ENCODE peak calls at places on chromosomes 12 and 14, in five cellular contexts. G is mammary epithelial cell, P is natural killer cell, I is lower lobe of right lung, F is GM10248. E is an unnamed sample.

GRCh38 chr14:61417141-61417540 is 95.8 kb downstream of the PRKCH start:
- DNase-seq in G (no peak), I (no peak), F (no peak), P (no peak), E (no peak)

GRCh38 chr14:101352567-101352966 is 208.7 kb upstream of the DIO3 start:
- DNase-seq in G (no peak), I (no peak), F (no peak), P (no peak), E (no peak)

GRCh38 chr12:65607271-65607880 is 216.9 kb upstream of the HMGA2 start:
- DNase-seq in G (no peak), F (no peak), P (no peak), I (no peak), E (no peak)

GRCh38 chr14:26381405-26381804 is 216.4 kb downstream of the NOVA1 start:
- DNase-seq in G (no peak), I (no peak), F (no peak), P (no peak), E (no peak)

GRCh38 chr12:24133385-24133784 is 183.9 kb upstream of the SOX5 start:
- DNase-seq in I (no peak), F (no peak), G (no peak), P (no peak), E (no peak)

GRCh38 chr14:50768693-50769092 is 62.3 kb downstream of the NIN start:
- DNase-seq in P (no peak), G (no peak), I (no peak), F (no peak), E (no peak)

GRCh38 chr14:77909911-77910310 is 110.0 kb downstream of the ADCK1 start:
- DNase-seq in I (no peak), P (no peak), G (no peak), F (no peak), E (no peak)

GRCh38 chr12:12721251-12721689 is 4.1 kb downstream of the CDKN1B start:
- DNase-seq in G (no peak), F (no peak), P (no peak), I (no peak), E (no peak)

GRCh38 chr14:54169254-54169924 is 212.8 kb upstream of the BMP4 start:
- DNase-seq in I (no peak), F (no peak), P (no peak), G (peak), E (no peak)
- TF ChIP-seq CTCF in I (no peak), F (no peak), P (no peak), G (no peak), E (no peak)

GRCh38 chr12:16165506-16165905 is 112.0 kb downstream of the SLC15A5 start:
- DNase-seq in G (peak), F (no peak), P (no peak), I (no peak), E (no peak)

GRCh38 chr12:16166563-16167470 is 110.7 kb downstream of the SLC15A5 start:
- DNase-seq in I (no peak), P (no peak), G (no peak), F (no peak), E (no peak)

GRCh38 chr12:16163891-16164290 is 113.6 kb downstream of the SLC15A5 start:
- DNase-seq in G (no peak), I (no peak), P (no peak), F (no peak), E (no peak)

GRCh38 chr12:16171348-16171747 is 106.1 kb downstream of the SLC15A5 start:
- DNase-seq in F (no peak), G (no peak), I (no peak), P (no peak), E (no peak)

GRCh38 chr12:16168078-16168477 is 109.4 kb downstream of the SLC15A5 start:
- DNase-seq in I (no peak), G (peak), F (no peak), P (no peak), E (no peak)
- TF ChIP-seq CTCF in I (no peak), G (no peak), F (no peak), P (no peak), E (no peak)

GRCh38 chr14:99441157-99441870 is 39.3 kb downstream of the SETD3 start:
- DNase-seq in G (no peak), F (no peak), P (no peak), I (no peak), E (no peak)
- TF ChIP-seq CTCF in G (no peak), F (no peak), P (no peak), I (no peak), E (no peak)

GRCh38 chr14:99663716-99664635 is 19.0 kb downstream of the HHIPL1 start:
- DNase-seq in P (no peak), F (no peak), I (no peak), G (no peak), E (no peak)
- TF ChIP-seq CTCF in P (no peak), F (no peak), I (no peak), G (no peak), E (no peak)

GRCh38 chr14:63045612-63046320 is 508 bp upstream of the KCNH5 start:
- DNase-seq in F (peak), P (no peak), I (peak), G (peak), E (no peak)

GRCh38 chr14:63050694-63051093 is 5.4 kb upstream of the KCNH5 start:
- DNase-seq in G (no peak), P (no peak), I (no peak), F (no peak), E (no peak)

GRCh38 chr14:63039800-63040380 is 5.4 kb downstream of the KCNH5 start:
- DNase-seq in F (no peak), I (no peak), P (no peak), G (peak), E (no peak)

GRCh38 chr14:63046339-63047268 is 1.3 kb upstream of the KCNH5 start:
- DNase-seq in P (no peak), I (no peak), F (no peak), G (peak), E (no peak)

GRCh38 chr14:63045234-63045611 is at the start of gene KCNH5:
- DNase-seq in G (peak), I (peak), P (no peak), F (peak), E (no peak)
- TF ChIP-seq CTCF in G (no peak), I (no peak), P (no peak), F (no peak), E (no peak)

DNA sequence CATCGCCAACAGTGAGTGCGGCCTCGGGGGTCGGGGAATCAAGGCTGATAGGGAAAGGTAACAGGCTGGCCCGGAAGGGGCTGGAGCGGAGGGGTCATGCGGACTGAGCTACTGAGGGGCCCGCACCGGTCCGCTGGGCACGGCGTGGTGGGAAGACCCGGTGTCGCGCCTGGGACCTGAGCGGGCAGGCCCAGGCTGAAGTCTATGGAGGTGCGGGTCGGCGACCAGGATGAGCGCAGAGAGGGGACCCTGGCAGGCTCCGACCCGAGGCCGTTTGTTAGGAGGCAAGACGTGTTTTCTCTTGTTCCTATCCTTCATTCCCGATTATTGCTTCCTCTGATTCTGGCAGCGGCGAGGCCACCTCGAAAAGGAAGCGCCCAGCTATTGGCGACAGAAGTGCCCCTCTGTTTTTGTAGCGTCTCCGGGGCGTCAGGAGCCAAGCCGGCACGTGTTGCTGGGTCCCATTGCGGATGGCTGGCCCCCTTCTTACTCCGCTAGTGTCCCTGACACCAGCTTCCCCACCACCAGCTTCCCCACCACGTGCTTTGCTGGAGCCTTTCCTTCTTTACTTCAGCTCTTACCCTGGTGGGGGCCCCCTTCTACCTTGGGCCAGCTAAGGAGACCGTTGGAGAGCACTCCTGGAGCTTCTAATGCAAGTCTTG is 587 bp downstream of the PA2G4 start:
- DNase-seq in G (no peak), F (no peak), P (no peak), I (no peak), E (no peak)
- TF ChIP-seq CTCF in G (peak), F (no peak), P (no peak), I (no peak), E (no peak)

DNA sequence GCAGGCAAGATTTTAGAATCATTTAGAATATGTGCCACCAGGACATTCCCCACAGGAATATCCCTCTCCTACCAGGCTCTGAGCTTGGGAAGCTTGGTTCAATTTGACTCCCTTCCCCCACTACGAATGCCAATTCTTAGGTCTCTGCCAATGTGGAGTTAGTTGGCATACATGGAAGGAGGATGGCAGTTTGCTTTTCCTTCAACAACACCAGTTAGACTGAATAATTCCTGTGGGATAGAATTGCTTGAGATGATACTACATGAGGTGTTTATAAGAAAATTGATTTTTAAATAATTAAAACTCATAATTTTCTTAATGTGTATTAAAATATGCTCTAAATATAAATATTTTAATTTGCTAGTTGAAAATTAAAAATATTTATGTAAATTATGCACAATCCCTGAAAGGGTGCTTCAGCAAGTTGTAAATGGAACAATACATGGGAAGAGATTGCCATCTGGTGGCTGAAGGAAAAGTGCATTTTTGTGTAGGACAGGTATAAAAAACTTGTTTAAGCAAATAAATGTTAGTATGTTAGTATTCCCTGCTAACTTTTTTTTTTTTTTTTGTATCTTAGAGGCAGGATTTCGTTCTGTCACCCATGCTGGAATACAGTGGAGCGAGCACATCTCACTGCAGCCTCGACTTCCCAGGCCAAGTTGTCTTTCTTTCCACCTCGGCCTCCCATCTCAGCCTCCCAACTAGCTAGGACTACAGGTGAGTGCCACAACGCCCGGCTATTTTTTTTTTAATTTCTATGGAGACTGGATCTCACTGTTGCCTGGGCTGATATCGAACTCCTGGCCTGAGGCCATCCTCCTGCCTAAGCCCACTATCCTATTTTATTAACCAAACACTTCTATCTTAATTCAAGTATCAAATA is 25.8 kb upstream of the STRAP start:
- DNase-seq in I (no peak), P (no peak), F (peak), G (peak), E (peak)
- TF ChIP-seq CTCF in I (peak), P (peak), F (peak), G (peak), E (peak)

GRCh38 chr14:68659021-68659931 is 133.6 kb downstream of the ZFP36L1 start:
- DNase-seq in I (no peak), F (no peak), G (no peak), P (no peak), E (no peak)
- TF ChIP-seq CTCF in I (no peak), F (no peak), G (no peak), P (no peak), E (no peak)

DNA sequence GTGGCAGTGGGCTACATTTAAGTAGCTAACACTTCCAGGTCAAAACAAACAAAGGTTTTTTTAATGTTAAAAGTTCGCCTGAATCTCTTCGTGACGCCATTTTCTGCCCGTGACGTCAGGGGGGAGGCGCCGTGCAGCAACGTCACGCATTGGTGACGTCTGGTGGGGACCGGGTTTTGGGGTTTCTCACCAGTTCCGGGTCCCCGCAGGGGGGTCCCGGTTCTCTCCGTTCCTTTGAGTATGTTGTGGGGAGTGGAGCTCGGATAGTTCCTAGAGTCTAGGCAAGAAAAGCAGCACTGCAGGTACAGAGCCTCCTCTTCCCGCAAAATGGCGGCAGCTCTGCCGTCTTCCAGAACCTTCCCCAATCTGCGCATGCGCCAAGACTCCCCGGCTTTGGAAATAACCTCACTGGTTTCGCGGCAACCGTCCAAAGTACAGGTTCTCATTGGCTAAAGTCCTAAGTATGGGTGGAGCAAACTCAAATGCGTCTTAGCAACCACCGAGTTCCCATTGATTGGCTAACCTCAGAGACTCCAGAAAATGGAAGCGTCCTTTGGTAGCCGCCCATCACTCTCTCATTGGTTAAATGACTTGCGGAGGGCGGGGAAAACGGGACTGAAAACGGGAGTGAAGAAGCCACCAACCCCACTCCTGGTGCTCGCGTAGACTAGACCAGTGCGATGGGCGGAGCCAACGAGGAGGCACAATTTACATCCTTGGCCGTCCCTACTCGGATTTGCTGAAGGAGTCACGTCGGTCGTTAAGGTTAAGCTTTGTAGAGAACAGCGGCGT is at the start of gene RBM23:
- DNase-seq in I (peak), F (peak), P (peak), G (peak), E (peak)
- TF ChIP-seq CTCF in I (no peak), F (no peak), P (no peak), G (no peak), E (no peak)